ENCODE peak calls at places on chromosomes 4 and X, in six cellular contexts. T is tibial artery; E is lower lobe of right lung; S is CD4-positive, alpha-beta T cell; F is breast epithelium; U is brain microvascular endothelial cell. B is an unnamed sample.
A peak's percentile ranks its signal among the peaks of the same experiment; 100 is the strongest.

GRCh38 chr4:182853731-182854130 is 63.5 kb downstream of the DCTD start:
- DNase-seq in T (no peak), E (no peak), S (no peak), F (no peak), U (no peak), B (no peak)

GRCh38 chr4:44425614-44426208 is 22.9 kb downstream of the KCTD8 start:
- DNase-seq in T (no peak), E (no peak), S (no peak), F (no peak), U (peak; percentile 12), B (no peak)

GRCh38 chrX:19954707-19955106 is 36.2 kb downstream of the BCLAF3 start:
- DNase-seq in T (no peak), E (no peak), S (no peak), F (no peak), U (no peak), B (no peak)

GRCh38 chr4:7320413-7320812 is 114.3 kb downstream of the PSAPL1 start:
- DNase-seq in T (no peak), E (no peak), S (no peak), F (no peak), U (no peak), B (no peak)

GRCh38 chr4:139311909-139312308 is 9.6 kb upstream of the NDUFC1 start:
- DNase-seq in T (no peak), E (no peak), S (no peak), F (no peak), U (no peak), B (no peak)

GRCh38 chr4:109294468-109295020 is 7.9 kb downstream of the COL25A1 start:
- DNase-seq in T (no peak), E (no peak), S (no peak), F (no peak), U (peak; percentile 76), B (no peak)

GRCh38 chr4:101597204-101597603 is 193.3 kb upstream of the BANK1 start:
- DNase-seq in T (no peak), E (no peak), S (peak; percentile 11), F (no peak), U (no peak), B (no peak)

GRCh38 chr4:110139815-110140214 is 58.6 kb downstream of the ELOVL6 start:
- DNase-seq in T (no peak), E (no peak), S (no peak), F (no peak), U (no peak), B (no peak)

GRCh38 chr4:10981611-10982010 is 297.0 kb upstream of the CLNK start:
- DNase-seq in T (no peak), E (no peak), S (no peak), F (no peak), U (no peak), B (no peak)

GRCh38 chr4:8241895-8242696 is 27.5 kb upstream of the HTRA3 start:
- DNase-seq in T (peak; percentile 89), E (peak; percentile 88), S (peak; percentile 80), F (peak; percentile 78), U (peak; percentile 89), B (no peak)

GRCh38 chr4:70759126-70759525 is 37.4 kb downstream of the RUFY3 start:
- DNase-seq in T (no peak), E (no peak), S (no peak), F (no peak), U (peak; percentile 18), B (no peak)
- H3K27ac ChIP-seq in T (no peak overlapping the region), E (no peak overlapping the region), S (no peak overlapping the region), F (no peak overlapping the region), U (no peak overlapping the region), B (no peak overlapping the region)

GRCh38 chr4:185734214-185734613 is 77.8 kb downstream of the SORBS2 start:
- DNase-seq in T (no peak), E (no peak), S (no peak), F (no peak), U (no peak), B (no peak)

GRCh38 chr4:185730387-185730786 is 81.6 kb downstream of the SORBS2 start:
- DNase-seq in T (no peak), E (no peak), S (no peak), F (no peak), U (peak; percentile 67), B (no peak)

GRCh38 chr4:185728886-185729285 is 83.1 kb downstream of the SORBS2 start:
- DNase-seq in T (no peak), E (no peak), S (no peak), F (no peak), U (no peak), B (no peak)

GRCh38 chr4:185729300-185729912 is 82.6 kb downstream of the SORBS2 start:
- DNase-seq in T (no peak), E (no peak), S (no peak), F (no peak), U (no peak), B (no peak)

DNA sequence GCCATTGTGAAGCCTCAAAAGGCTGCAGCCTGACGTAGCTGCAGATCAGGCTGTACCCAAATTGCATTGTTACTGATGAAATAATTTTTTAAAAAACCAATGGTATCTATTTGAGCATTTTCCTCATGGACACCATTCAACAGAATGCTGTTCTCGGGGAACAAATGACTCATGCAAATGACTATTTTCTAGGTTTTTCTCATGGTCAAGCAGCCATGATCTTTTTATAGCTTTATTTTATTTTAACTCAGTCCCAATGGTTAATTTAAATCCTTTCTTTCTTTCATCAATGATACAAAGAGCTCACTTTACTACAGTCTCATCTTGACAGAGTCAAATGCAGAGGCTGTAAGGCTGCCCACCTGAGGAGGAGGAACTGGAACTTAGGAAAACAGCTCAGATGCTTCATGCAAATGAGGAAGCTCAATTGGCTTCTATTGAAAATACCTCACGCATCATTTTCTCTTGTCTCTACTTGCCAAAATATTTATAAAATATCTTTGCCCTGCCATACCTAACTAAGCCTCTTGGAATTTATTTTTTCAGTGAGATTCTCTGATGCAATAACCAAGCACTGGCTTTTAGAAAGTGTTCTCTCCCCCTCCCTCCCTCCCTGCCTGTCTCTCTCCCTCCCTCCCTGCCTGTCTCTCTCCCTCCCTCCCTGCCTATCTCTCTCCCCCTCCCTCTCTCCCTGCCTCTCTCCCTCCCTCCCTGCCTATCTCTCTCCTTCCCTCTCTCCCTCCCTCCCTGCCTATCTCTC is 81.0 kb downstream of the SORBS2 start:
- DNase-seq in T (no peak), E (no peak), S (no peak), F (no peak), U (no peak), B (peak; percentile 49)
- H3K27ac ChIP-seq in T (peak overlapping the region; percentile 89), E (no peak overlapping the region), S (no peak overlapping the region), F (peak overlapping the region; percentile 73), U (peak overlapping the region; percentile 77), B (peak overlapping the region; percentile 75)

GRCh38 chrX:49262603-49263002 is 1.9 kb downstream of the FOXP3 start:
- DNase-seq in T (no peak), E (no peak), S (no peak), F (no peak), U (no peak), B (no peak)

GRCh38 chrX:49263631-49264030 is 879 bp downstream of the FOXP3 start:
- DNase-seq in T (no peak), E (no peak), S (no peak), F (no peak), U (no peak), B (no peak)

GRCh38 chrX:49266536-49267445 is 2.3 kb upstream of the FOXP3 start:
- DNase-seq in T (no peak), E (no peak), S (no peak), F (no peak), U (no peak), B (no peak)

GRCh38 chrX:49260221-49260985 is 4.1 kb downstream of the FOXP3 start:
- DNase-seq in T (no peak), E (no peak), S (no peak), F (no peak), U (no peak), B (no peak)

DNA sequence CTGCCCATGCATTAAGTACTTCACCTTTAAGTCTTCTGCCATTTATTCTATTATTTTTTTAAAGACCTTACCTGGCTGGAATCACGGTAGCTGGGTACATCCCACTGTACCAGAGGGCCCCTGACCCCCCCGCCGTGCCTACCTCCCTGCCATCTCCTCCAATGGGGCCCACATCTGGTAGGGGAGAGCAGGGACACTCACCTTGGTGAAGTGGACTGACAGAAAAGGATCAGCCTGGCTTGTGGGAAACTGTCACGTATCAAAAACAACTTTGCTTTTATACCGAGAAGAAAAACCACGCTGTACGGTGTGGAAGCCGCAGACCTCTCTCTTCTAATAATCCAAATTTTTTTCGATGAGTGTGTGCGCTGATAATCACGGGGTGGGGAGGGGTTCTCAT is at the start of gene FOXP3:
- DNase-seq in T (no peak), E (no peak), S (no peak), F (no peak), U (no peak), B (no peak)
- H3K27ac ChIP-seq in T (no peak within 1 kb of the TSS), E (no peak within 1 kb of the TSS), S (no peak within 1 kb of the TSS), F (no peak within 1 kb of the TSS), U (no peak within 1 kb of the TSS), B (no peak within 1 kb of the TSS)

DNA sequence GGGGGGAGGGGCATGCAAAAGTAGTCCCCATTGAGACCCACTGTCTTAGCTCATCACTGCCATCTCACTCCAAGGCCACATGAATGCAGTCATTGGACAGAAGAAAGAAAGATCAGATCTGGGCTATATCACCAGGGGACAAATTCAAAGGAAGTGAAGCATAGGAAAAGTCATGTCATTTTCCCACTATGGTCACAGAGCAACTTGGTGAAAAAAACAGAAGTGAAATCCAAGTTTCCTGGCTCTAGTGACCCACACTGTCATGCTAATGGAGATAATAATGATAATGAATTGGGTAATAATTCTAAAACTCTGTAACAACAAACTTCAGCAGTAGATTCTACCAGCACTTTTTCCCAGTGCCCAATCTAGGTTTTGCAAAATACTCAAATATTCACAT is 9.9 kb downstream of the LHFPL1 start:
- DNase-seq in T (no peak), E (no peak), S (no peak), F (no peak), U (no peak), B (no peak)
- H3K27ac ChIP-seq in T (no peak overlapping the region), E (no peak overlapping the region), S (no peak overlapping the region), F (no peak overlapping the region), U (no peak overlapping the region), B (no peak overlapping the region)

DNA sequence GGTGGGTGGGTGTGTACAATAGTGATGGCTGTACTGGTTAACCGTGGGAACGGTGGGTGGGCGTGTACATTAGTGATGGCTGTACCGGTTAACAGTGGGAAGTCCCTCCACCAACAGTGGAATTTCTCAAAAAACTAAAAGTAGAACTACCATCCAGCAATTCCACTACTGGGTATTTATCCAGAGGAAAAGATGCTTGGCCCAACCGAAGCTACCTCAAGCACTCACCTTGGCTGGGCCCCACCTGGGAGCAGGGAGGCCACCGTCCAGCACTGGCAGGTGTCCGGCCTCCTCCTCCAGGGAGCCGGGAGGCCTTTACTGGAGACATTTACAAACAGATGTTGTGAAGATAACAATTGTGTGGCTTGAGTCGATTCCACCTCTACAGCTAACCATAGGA is 6.0 kb upstream of the MAEA start:
- DNase-seq in T (no peak), E (no peak), S (no peak), F (no peak), U (no peak), B (no peak)
- H3K27ac ChIP-seq in T (no peak overlapping the region), E (no peak overlapping the region), S (no peak overlapping the region), F (no peak overlapping the region), U (no peak overlapping the region), B (no peak overlapping the region)

GRCh38 chrX:39492495-39493162 is 605.1 kb downstream of the BCOR start:
- DNase-seq in T (no peak), E (no peak), S (no peak), F (no peak), U (no peak), B (no peak)
- H3K27ac ChIP-seq in T (no peak overlapping the region), E (no peak overlapping the region), S (no peak overlapping the region), F (no peak overlapping the region), U (no peak overlapping the region), B (no peak overlapping the region)

B was measured in epithelial cell of prostate.